ENCODE peak calls at places on chromosome 10, in four cellular contexts. One of them, this sample, is unnamed.

GRCh38 chr10:12844796-12845524 is 156.6 kb downstream of the CCDC3 start:
- DNase-seq in K562: no peak
- DNase-seq in A549: peak; percentile 45
- DNase-seq in WTC11: no peak
- DNase-seq in this sample: peak; percentile 10

GRCh38 chr10:68083953-68084352 is 8.9 kb upstream of the HERC4 start:
- DNase-seq in A549: no peak
- DNase-seq in K562: no peak
- DNase-seq in WTC11: no peak
- DNase-seq in this sample: no peak

GRCh38 chr10:34254596-34254995 is 560.5 kb downstream of the PARD3 start:
- DNase-seq in A549: peak; percentile 48
- DNase-seq in WTC11: no peak
- DNase-seq in K562: no peak
- DNase-seq in this sample: peak; percentile 92

GRCh38 chr10:75395171-75395954 is 6.2 kb downstream of the ZNF503 start:
- DNase-seq in WTC11: peak; percentile 71
- DNase-seq in K562: peak; percentile 58
- DNase-seq in A549: peak; percentile 65
- DNase-seq in this sample: no peak

GRCh38 chr10:59283456-59284082 is 78.8 kb downstream of the FAM13C start:
- DNase-seq in WTC11: no peak
- DNase-seq in A549: no peak
- DNase-seq in K562: no peak
- DNase-seq in this sample: no peak

GRCh38 chr10:100645111-100645510 is 100.3 kb upstream of the PAX2 start:
- DNase-seq in WTC11: no peak
- DNase-seq in A549: no peak
- DNase-seq in K562: no peak
- DNase-seq in this sample: no peak

GRCh38 chr10:804787-805634 is 115.5 kb upstream of the DIP2C start:
- DNase-seq in K562: no peak
- DNase-seq in A549: no peak
- DNase-seq in WTC11: no peak
- DNase-seq in this sample: no peak

GRCh38 chr10:30063098-30063497 is 3.7 kb upstream of the JCAD start:
- DNase-seq in WTC11: no peak
- DNase-seq in K562: no peak
- DNase-seq in A549: no peak
- DNase-seq in this sample: no peak

GRCh38 chr10:61397175-61397986 is 55.8 kb downstream of the TMEM26 start:
- DNase-seq in K562: peak; percentile 18
- DNase-seq in A549: no peak
- DNase-seq in WTC11: no peak
- DNase-seq in this sample: no peak

GRCh38 chr10:132688580-132689420 is 97.1 kb downstream of the NKX6-2 start:
- DNase-seq in WTC11: peak; percentile 5
- DNase-seq in A549: no peak
- DNase-seq in K562: no peak
- DNase-seq in this sample: no peak

GRCh38 chr10:47415520-47416304 is 31.6 kb upstream of the ZNF488 start:
- DNase-seq in A549: no peak
- DNase-seq in K562: no peak
- DNase-seq in WTC11: no peak
- DNase-seq in this sample: no peak

GRCh38 chr10:12780634-12781601 is 220.6 kb downstream of the CCDC3 start:
- DNase-seq in WTC11: no peak
- DNase-seq in A549: no peak
- DNase-seq in K562: no peak
- DNase-seq in this sample: no peak

GRCh38 chr10:133379801-133380666 is 972 bp downstream of the PAOX start:
- DNase-seq in WTC11: no peak
- DNase-seq in K562: no peak
- DNase-seq in A549: no peak
- DNase-seq in this sample: no peak

GRCh38 chr10:25867321-25867720 is 66.7 kb upstream of the MYO3A start:
- DNase-seq in A549: no peak
- DNase-seq in WTC11: no peak
- DNase-seq in K562: no peak
- DNase-seq in this sample: no peak

GRCh38 chr10:62788861-62789467 is 15.6 kb upstream of the ADO start:
- DNase-seq in K562: no peak
- DNase-seq in WTC11: no peak
- DNase-seq in A549: no peak
- DNase-seq in this sample: peak; percentile 26

GRCh38 chr10:120503695-120504094 is 46.7 kb downstream of the PLPP4 start:
- DNase-seq in A549: no peak
- DNase-seq in K562: no peak
- DNase-seq in WTC11: no peak
- DNase-seq in this sample: no peak

GRCh38 chr10:131143425-131144165 is 167.9 kb downstream of the TCERG1L start:
- DNase-seq in WTC11: no peak
- DNase-seq in K562: no peak
- DNase-seq in A549: no peak
- DNase-seq in this sample: no peak

GRCh38 chr10:24723386-24723787 is 300 bp downstream of the ARHGAP21 start:
- DNase-seq in WTC11: no peak
- DNase-seq in K562: no peak
- DNase-seq in A549: peak; percentile 21
- DNase-seq in this sample: no peak

GRCh38 chr10:62217683-62218082 is 51.0 kb downstream of the RTKN2 start:
- DNase-seq in K562: no peak
- DNase-seq in WTC11: no peak
- DNase-seq in A549: no peak
- DNase-seq in this sample: no peak

DNA sequence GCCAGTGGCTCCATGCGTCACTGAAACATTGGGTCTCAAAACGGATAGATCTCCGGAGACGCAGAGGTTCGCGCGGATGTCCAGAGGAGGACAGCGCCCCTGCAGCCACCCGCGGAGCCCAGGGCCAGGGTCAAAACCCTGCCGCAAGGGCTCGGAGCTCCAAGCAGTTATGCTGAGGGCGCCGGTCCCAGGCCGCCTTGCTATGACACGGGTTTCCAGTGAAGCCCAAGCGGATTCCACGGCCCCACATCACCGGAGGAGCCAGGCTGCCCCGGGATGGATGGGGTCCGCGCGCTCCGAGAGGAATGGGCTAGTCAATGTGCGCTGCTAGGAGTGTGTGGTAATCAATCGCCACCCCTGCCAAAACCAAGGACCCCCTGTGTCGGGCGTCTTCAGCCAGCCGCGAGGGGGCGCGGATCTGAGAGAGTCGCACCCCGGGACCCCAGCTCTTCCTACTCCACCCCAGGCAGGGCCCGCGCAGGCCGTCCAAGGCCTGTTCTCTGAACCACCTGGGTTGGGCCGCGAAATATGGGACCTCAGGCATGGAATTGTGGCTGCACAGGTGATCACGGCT is 5.6 kb upstream of the EMX2 start:
- DNase-seq in WTC11: peak; percentile 63
- DNase-seq in A549: no peak
- DNase-seq in K562: no peak
- DNase-seq in this sample: no peak
- TF ChIP-seq NR3C1 in WTC11: no peak
- TF ChIP-seq NR3C1 in A549: no peak
- TF ChIP-seq NR3C1 in K562: no peak
- TF ChIP-seq NR3C1 in this sample: no peak

GRCh38 chr10:110751845-110752244 is 107.7 kb downstream of the RBM20 start:
- DNase-seq in A549: no peak
- DNase-seq in WTC11: no peak
- DNase-seq in K562: no peak
- DNase-seq in this sample: no peak
- TF ChIP-seq NR3C1 in A549: no peak
- TF ChIP-seq NR3C1 in WTC11: no peak
- TF ChIP-seq NR3C1 in K562: no peak
- TF ChIP-seq NR3C1 in this sample: no peak

DNA sequence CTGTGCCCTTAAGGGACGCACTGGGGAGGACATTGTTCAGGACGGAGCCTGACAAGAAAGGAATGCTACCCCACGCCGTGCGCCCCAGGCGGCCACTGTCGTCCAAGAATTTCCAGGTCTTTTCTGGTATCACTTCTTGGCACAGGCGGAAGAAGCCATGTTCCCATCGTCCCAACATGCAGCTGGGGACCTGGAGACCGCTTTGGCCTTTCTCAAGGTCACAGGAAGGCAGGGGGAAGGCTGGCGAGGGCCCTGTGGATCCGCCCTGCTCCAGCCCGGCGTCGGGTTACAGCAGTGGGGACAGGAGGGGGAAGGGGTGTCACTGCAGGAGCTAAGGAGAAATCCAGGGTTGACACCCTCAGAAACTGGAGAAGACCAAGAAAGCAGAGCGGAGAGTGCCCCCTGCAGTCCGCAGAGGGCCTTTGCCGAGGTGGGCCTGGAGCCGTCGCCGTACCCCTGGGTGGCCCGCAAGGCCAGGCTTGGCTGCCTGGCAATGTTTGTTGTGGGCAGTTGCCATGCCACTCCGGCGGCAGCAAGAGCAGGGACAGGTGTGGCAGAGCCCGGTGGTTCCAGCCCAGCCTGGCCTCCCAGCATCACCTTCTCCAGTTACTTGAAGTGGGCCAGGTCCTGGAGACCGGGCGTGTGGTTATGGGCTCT is 104.1 kb downstream of the LHPP start:
- DNase-seq in A549: peak; percentile 44
- DNase-seq in WTC11: peak; percentile 82
- DNase-seq in K562: peak; percentile 69
- DNase-seq in this sample: peak; percentile 69
- TF ChIP-seq NR3C1 in A549: no peak
- TF ChIP-seq NR3C1 in WTC11: no peak
- TF ChIP-seq NR3C1 in K562: no peak
- TF ChIP-seq NR3C1 in this sample: no peak

GRCh38 chr10:86260564-86260963 is 106.0 kb downstream of the GRID1 start:
- DNase-seq in K562: no peak
- DNase-seq in A549: no peak
- DNase-seq in WTC11: no peak
- DNase-seq in this sample: no peak
- TF ChIP-seq NR3C1 in K562: no peak
- TF ChIP-seq NR3C1 in A549: no peak
- TF ChIP-seq NR3C1 in WTC11: no peak
- TF ChIP-seq NR3C1 in this sample: no peak

GRCh38 chr10:17527530-17528146 is 73.2 kb upstream of the ST8SIA6 start:
- DNase-seq in K562: no peak
- DNase-seq in WTC11: no peak
- DNase-seq in A549: peak; percentile 22
- DNase-seq in this sample: no peak
- TF ChIP-seq NR3C1 in K562: no peak
- TF ChIP-seq NR3C1 in WTC11: no peak
- TF ChIP-seq NR3C1 in A549: no peak
- TF ChIP-seq NR3C1 in this sample: no peak